ENCODE peak calls at places on chromosomes 11 and 22, in six cellular contexts. V, U, N, W, P and C are unnamed samples.
A peak's percentile ranks its signal among the peaks of the same experiment; 100 is the strongest.

GRCh38 chr11:19777032-19777341 is 64.3 kb downstream of the NAV2 start:
- DNase-seq in V (no peak), U (peak; percentile 40), N (peak; percentile 7), W (no peak), P (peak; percentile 32), C (no peak)

GRCh38 chr22:50473088-50473487 is 1.7 kb downstream of the SBF1 start:
- DNase-seq in V (no peak), U (no peak), N (peak; percentile 41), W (no peak), P (no peak), C (no peak)

GRCh38 chr11:106925245-106925644 is 93.0 kb downstream of the GUCY1A2 start:
- DNase-seq in V (no peak), U (no peak), N (no peak), W (no peak), P (no peak), C (no peak)

GRCh38 chr11:64164392-64165312 is 1.3 kb downstream of the MACROD1 start:
- DNase-seq in V (no peak), U (peak; percentile 50), N (no peak), W (no peak), P (peak; percentile 32), C (peak; percentile 65)

GRCh38 chr11:30346068-30346688 is 23.3 kb downstream of the ARL14EP start:
- DNase-seq in V (no peak), U (no peak), N (peak; percentile 47), W (no peak), P (peak; percentile 84), C (no peak)

GRCh38 chr11:78851883-78852586 is 277.4 kb upstream of the NARS2 start:
- DNase-seq in V (no peak), U (no peak), N (no peak), W (no peak), P (no peak), C (no peak)

GRCh38 chr11:32448232-32448631 is 12.9 kb upstream of the WT1 start:
- DNase-seq in V (no peak), U (no peak), N (peak; percentile 53), W (no peak), P (peak; percentile 72), C (no peak)

GRCh38 chr11:615453-616319 is at the start of gene IRF7:
- DNase-seq in V (peak; percentile 88), U (peak; percentile 91), N (peak; percentile 90), W (peak; percentile 95), P (peak; percentile 96), C (peak; percentile 97)

GRCh38 chr11:32385998-32386397 is 49.3 kb downstream of the WT1 start:
- DNase-seq in V (no peak), U (peak; percentile 46), N (peak; percentile 44), W (no peak), P (peak; percentile 55), C (no peak)

GRCh38 chr11:107276057-107276456 is 181.6 kb downstream of the CWF19L2 start:
- DNase-seq in V (no peak), U (no peak), N (no peak), W (no peak), P (no peak), C (no peak)

GRCh38 chr11:35791088-35791958 is 128.7 kb downstream of the TRIM44 start:
- DNase-seq in V (no peak), U (no peak), N (no peak), W (no peak), P (peak; percentile 85), C (no peak)

GRCh38 chr22:35894937-35895708 is 133.5 kb downstream of the RBFOX2 start:
- DNase-seq in V (peak; percentile 46), U (no peak), N (peak; percentile 37), W (peak; percentile 34), P (peak; percentile 78), C (no peak)

GRCh38 chr11:94650756-94651155 is 83.6 kb downstream of the PIWIL4 start:
- DNase-seq in V (peak; percentile 18), U (no peak), N (no peak), W (no peak), P (no peak), C (peak; percentile 78)

GRCh38 chr11:101863361-101863760 is 51.4 kb upstream of the CEP126 start:
- DNase-seq in V (no peak), U (no peak), N (no peak), W (no peak), P (no peak), C (no peak)

GRCh38 chr22:26883393-26883792 is 226.0 kb downstream of the MIAT start:
- DNase-seq in V (no peak), U (no peak), N (no peak), W (no peak), P (no peak), C (no peak)

GRCh38 chr11:103581680-103582265 is 454.7 kb upstream of the DDI1 start:
- DNase-seq in V (no peak), U (no peak), N (no peak), W (no peak), P (no peak), C (no peak)

GRCh38 chr11:65555693-65556231 is 2.4 kb downstream of the LTBP3 start:
- DNase-seq in V (no peak), U (no peak), N (peak; percentile 84), W (peak; percentile 47), P (no peak), C (peak; percentile 64)

GRCh38 chr11:70483077-70483861 is 84.9 kb downstream of the CTTN start:
- DNase-seq in V (no peak), U (no peak), N (peak; percentile 54), W (no peak), P (peak; percentile 50), C (peak; percentile 45)
- TF ChIP-seq CTCF in V (no peak), U (no peak), N (peak; percentile 12), W (no peak), P (peak; percentile 56), C (peak; percentile 63)

GRCh38 chr11:70226967-70227366 is 23.9 kb downstream of the FADD start:
- DNase-seq in V (no peak), U (peak; percentile 64), N (no peak), W (no peak), P (peak; percentile 38), C (no peak)
- TF ChIP-seq CTCF in V (no peak), U (peak; percentile 18), N (no peak), W (no peak), P (no peak), C (no peak)

GRCh38 chr11:13462311-13462927 is 603 bp downstream of the BTBD10 start:
- DNase-seq in V (peak; percentile 33), U (peak; percentile 78), N (peak; percentile 58), W (peak; percentile 11), P (peak; percentile 63), C (peak; percentile 61)
- TF ChIP-seq CTCF in V (no peak), U (no peak), N (no peak), W (no peak), P (no peak), C (no peak)

DNA sequence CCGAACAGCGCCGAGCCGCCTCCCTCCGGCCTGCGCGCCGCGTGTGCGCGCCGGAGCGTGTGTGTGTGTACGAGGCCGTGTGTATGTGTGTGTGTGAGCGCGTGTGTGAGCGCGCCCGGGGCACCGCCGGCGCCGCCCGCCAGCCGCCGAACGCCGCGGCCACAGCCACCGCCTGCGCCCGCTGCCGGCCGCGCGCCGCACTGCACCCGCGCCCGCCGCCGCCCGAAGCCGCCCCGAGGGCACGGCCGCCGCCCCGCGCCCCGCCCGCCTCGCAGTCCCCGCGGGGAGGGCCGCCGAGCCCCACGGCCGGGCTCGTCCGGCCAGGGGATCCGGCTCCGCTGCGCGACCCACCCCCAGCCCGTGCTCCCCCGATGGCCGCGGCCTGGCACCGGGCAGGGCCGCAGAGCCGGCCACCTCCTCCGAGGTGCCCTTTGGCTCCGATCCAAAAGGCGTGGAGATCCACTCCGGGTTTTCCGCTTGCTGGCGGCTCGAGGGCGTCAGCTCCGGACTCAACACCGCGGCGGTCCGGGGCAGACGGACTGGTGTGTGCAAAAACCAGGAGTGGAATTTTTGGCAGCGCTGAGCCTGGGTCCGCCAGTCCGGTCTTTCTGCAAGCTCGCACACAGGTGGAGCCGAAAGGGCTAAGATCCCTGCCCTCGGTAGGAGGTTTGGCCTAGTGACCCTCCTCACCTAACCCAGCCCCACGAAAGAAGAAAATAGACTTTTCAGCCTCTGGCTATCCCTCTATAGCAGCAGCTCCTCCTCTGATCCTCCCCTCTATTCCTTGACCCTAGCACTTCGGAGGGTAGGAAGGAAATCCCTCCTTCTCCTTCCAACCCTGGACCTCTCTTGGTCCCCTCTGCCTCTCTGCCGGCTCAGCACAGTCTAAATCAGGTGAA is at the start of gene SYT7:
- DNase-seq in V (peak; percentile 95), U (peak; percentile 99), N (peak; percentile 97), W (peak; percentile 79), P (peak; percentile 96), C (peak; percentile 96)
- TF ChIP-seq CTCF in V (peak; percentile 54), U (no peak), N (peak; percentile 37), W (no peak), P (peak; percentile 5), C (peak; percentile 22)

GRCh38 chr22:32958021-32958420 is 100.2 kb downstream of the SYN3 start:
- DNase-seq in V (no peak), U (no peak), N (no peak), W (no peak), P (no peak), C (no peak)
- TF ChIP-seq CTCF in V (no peak), U (no peak), N (no peak), W (no peak), P (peak; percentile 27), C (peak; percentile 41)

DNA sequence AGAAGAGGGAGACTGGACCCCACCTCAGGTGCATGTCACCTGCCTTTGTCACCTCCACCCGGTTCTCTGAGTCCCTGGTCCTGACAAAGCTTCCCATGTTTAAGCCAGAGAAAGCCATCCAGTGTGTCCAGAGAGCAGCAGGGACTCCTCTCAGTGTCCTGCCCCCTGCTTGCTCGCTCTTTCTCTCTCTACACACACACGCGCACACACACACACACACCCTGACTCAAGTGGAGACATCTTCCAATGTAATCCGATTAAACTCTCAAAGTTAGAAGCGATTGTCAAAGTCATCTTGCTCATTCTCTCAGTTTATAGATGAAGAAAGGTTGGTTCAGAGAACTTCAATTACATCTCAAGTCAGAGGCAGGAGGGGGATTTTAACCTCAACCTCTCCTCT is 19.7 kb upstream of the PHF21B start:
- DNase-seq in V (no peak), U (no peak), N (no peak), W (no peak), P (no peak), C (no peak)
- TF ChIP-seq CTCF in V (no peak), U (no peak), N (no peak), W (no peak), P (no peak), C (no peak)

GRCh38 chr11:86637976-86638375 is 34.4 kb downstream of the ME3 start:
- DNase-seq in V (no peak), U (no peak), N (no peak), W (no peak), P (no peak), C (no peak)

GRCh38 chr11:86636275-86636674 is 36.1 kb downstream of the ME3 start:
- DNase-seq in V (no peak), U (no peak), N (peak; percentile 36), W (no peak), P (no peak), C (no peak)

GRCh38 chr11:86627776-86628455 is 44.5 kb downstream of the ME3 start:
- DNase-seq in V (no peak), U (no peak), N (no peak), W (peak; percentile 17), P (no peak), C (peak; percentile 45)

GRCh38 chr11:86629070-86629706 is 43.2 kb downstream of the ME3 start:
- DNase-seq in V (peak; percentile 61), U (no peak), N (no peak), W (no peak), P (no peak), C (no peak)

GRCh38 chr11:86632499-86633269 is 39.7 kb downstream of the ME3 start:
- DNase-seq in V (no peak), U (peak; percentile 33), N (peak; percentile 82), W (peak; percentile 24), P (peak; percentile 17), C (no peak)
- TF ChIP-seq CTCF in V (no peak), U (no peak), N (peak; percentile 53), W (peak; percentile 20), P (peak; percentile 55), C (peak; percentile 43)